ENCODE peak calls at places on chromosomes 5 and 9, in four cellular contexts. P is HepG2, F is GM12878, Q is K562. N is an unnamed sample.

GRCh38 chr9:98482248-98482647 is 226.5 kb downstream of the GABBR2 start:
- DNase-seq in F (no peak), P (no peak), Q (no peak), N (no peak)

GRCh38 chr5:179267071-179267670 is 78.1 kb downstream of the ADAMTS2 start:
- DNase-seq in F (no peak), Q (no peak), P (no peak), N (peak; percentile 13)

GRCh38 chr5:158979290-158979689 is 120.4 kb downstream of the EBF1 start:
- DNase-seq in F (no peak), Q (no peak), P (no peak), N (no peak)

GRCh38 chr9:86434039-86434726 is 80.0 kb upstream of the TUT7 start:
- DNase-seq in Q (no peak), P (peak; percentile 39), F (no peak), N (no peak)

GRCh38 chr5:143120460-143121134 is 282.9 kb downstream of the NR3C1 start:
- DNase-seq in F (no peak), Q (no peak), P (no peak), N (no peak)

GRCh38 chr9:101409079-101409477 is 10.4 kb downstream of the ZNF189 start:
- DNase-seq in Q (no peak), P (no peak), F (no peak), N (no peak)

GRCh38 chr5:88675159-88675757 is 207.7 kb downstream of the MEF2C start:
- DNase-seq in F (no peak), Q (no peak), P (no peak), N (no peak)

GRCh38 chr9:109064963-109065701 is 51.8 kb upstream of the CTNNAL1 start:
- DNase-seq in P (no peak), F (no peak), Q (no peak), N (no peak)

GRCh38 chr5:132190161-132190817 is 37.4 kb downstream of the P4HA2 start:
- DNase-seq in P (peak; percentile 76), Q (peak; percentile 71), F (no peak), N (no peak)

GRCh38 chr9:28234899-28235277 is 661.6 kb upstream of the C9orf72 start:
- DNase-seq in Q (no peak), F (no peak), P (no peak), N (no peak)

GRCh38 chr5:72066658-72067057 is 40.6 kb upstream of the MAP1B start:
- DNase-seq in Q (no peak), F (no peak), P (no peak), N (no peak)

GRCh38 chr5:6468104-6468503 is 19.4 kb downstream of the UBE2QL1 start:
- DNase-seq in Q (no peak), F (no peak), P (no peak), N (no peak)

GRCh38 chr9:1726993-1727759 is 288.0 kb upstream of the SMARCA2 start:
- DNase-seq in P (no peak), Q (no peak), F (no peak), N (peak; percentile 22)

GRCh38 chr5:40223884-40224402 is 455.8 kb upstream of the PTGER4 start:
- DNase-seq in P (no peak), Q (no peak), F (peak; percentile 85), N (no peak)

GRCh38 chr9:113511856-113512761 is 48.6 kb downstream of the RGS3 start:
- DNase-seq in F (peak; percentile 81), P (no peak), Q (no peak), N (no peak)

GRCh38 chr5:78518365-78519197 is 130.0 kb downstream of the LHFPL2 start:
- DNase-seq in F (no peak), P (peak; percentile 97), Q (no peak), N (no peak)

GRCh38 chr9:15361737-15362136 is 54.7 kb upstream of the TTC39B start:
- DNase-seq in P (no peak), Q (no peak), F (no peak), N (no peak)

GRCh38 chr9:15353892-15354291 is 46.9 kb upstream of the TTC39B start:
- DNase-seq in P (no peak), Q (no peak), F (no peak), N (no peak)

GRCh38 chr9:15354713-15355112 is 47.7 kb upstream of the TTC39B start:
- DNase-seq in Q (no peak), F (no peak), P (peak; percentile 67), N (no peak)

GRCh38 chr9:15355669-15356068 is 48.7 kb upstream of the TTC39B start:
- DNase-seq in Q (no peak), P (no peak), F (no peak), N (no peak)

GRCh38 chr9:15357050-15357653 is 50.1 kb upstream of the TTC39B start:
- DNase-seq in P (peak; percentile 60), Q (no peak), F (no peak), N (peak; percentile 58)
- TF ChIP-seq CREB1 in P (no peak), Q (no peak), F (no peak), N (no peak)

GRCh38 chr9:131610231-131610761 is 65.0 kb downstream of the PRRT1B start:
- DNase-seq in Q (no peak), P (no peak), F (no peak), N (no peak)
- TF ChIP-seq SP1 in Q (no peak), P (no peak), F (no peak), N (no peak)

GRCh38 chr5:90626493-90626892 is 67.9 kb downstream of the ADGRV1 start:
- DNase-seq in Q (no peak), P (no peak), F (no peak), N (no peak)
- TF ChIP-seq CREM in Q (no peak), P (no peak), F (no peak), N (no peak)

DNA sequence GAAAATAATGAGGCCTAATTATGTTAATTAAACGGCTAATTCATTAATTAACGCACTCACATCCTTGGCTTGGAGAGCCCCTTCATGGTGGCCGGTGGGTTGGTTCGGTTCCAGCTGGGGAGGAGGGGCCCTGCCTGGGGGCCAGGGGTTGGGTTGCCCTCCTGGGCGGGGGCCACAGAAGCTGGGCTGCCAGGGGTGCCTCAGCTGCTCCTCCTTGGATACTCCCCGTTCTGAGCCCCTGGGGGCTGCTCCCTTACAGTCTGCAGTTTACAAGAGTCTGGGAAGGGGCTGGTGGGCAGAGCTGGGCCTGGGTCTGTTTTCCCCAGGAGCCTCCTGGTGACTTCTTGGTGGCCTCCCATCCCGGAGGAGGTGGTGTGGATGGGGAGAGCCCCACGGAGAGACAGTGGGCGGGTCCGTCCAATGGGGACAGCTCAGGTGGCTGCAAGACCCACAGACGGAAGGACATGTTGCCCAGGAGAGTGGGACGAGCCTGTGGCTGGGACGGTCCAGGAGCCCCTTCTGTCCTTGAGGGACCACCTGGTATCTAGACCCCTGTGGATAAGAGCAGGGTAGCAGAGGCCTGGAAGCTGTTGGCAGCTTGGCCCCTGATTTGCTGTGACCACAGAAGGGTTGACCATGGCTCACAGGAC is 277.5 kb downstream of the PBX3 start:
- DNase-seq in P (no peak), Q (no peak), F (no peak), N (no peak)
- TF ChIP-seq CREB1 in P (no peak), Q (no peak), F (no peak), N (no peak)

GRCh38 chr5:139374909-139375308 is 8.2 kb downstream of the SLC23A1 start:
- DNase-seq in P (no peak), Q (no peak), F (no peak), N (no peak)
- TF ChIP-seq SP1 in P (no peak), Q (no peak), F (no peak), N (no peak)

GRCh38 chr5:50667653-50668403 is 1.4 kb downstream of the PARP8 start:
- DNase-seq in P (no peak), Q (no peak), F (peak; percentile 55), N (peak; percentile 79)
- TF ChIP-seq CREM in P (no peak), Q (no peak), F (no peak), N (no peak)

DNA sequence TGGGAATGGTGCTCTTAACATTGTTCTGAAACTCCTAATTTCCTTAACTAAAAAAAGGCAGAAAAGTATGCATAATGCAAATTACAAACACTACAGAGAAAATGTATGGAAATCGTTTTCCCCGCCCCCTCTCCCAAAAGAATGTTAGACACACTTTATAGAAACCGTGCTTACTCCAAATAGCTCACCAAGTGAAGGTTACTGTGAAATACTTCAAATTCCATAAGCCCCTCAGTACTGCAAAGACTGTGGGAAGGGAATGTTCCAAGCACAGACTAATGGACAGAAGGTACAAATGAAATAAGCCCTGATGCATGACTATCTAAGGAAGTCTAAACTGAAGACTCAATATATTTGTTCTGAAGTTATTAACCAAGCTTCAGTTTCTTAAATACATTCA is 12.5 kb downstream of the MAPKAP1 start:
- DNase-seq in Q (no peak), F (no peak), P (peak; percentile 74), N (no peak)
- TF ChIP-seq CREB1 in Q (no peak), F (no peak), P (no peak), N (no peak)

GRCh38 chr9:126000256-126000655 is 253.1 kb downstream of the PBX3 start:
- DNase-seq in F (no peak), P (no peak), Q (no peak), N (no peak)
- TF ChIP-seq SP1 in F (no peak), P (no peak), Q (no peak), N (no peak)

DNA sequence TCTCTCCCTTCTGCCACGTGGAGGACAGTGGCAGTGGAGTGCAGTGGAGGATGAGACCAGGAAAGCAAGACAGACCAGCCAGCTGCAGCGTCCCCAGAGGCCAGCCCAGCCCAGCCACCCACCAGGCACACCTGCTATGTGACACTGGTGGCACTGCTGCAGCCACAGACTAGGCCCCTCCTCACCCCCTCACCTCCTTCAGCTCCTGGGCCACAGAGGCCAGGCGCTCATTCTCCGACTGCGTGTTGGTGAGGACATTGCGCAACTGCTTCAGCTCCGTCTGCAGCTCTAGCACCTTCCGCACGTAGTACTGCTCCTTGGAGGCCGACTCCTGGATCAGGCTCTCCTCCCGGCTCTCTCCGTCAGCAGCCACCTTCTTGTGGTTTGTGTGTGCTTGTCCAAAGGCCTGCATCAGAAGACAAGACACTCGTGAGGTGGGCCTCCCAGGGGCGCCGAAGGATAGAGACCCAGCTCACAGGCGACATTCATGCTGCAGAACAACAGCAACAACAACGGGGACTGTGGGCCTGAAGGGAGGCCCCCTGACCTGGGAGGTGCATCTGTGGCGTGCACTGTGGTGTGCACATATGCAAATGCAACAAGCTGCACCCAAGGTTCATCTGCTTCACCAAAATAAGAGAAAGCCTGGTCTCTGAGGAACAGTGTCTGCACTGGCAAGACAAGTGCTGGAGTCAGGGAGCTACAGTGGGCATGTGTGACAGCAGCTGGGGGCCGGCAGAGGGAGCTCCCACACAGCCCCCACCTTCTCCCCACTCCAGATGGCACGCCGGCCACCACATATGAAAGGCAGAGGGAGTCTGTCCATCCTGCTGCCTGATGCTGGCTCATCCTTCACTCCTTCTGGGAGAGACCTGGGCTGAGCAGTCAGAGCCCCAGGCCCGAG is 35.5 kb downstream of the BICD2 start:
- DNase-seq in Q (peak; percentile 46), F (no peak), P (peak; percentile 16), N (no peak)
- TF ChIP-seq CREM in Q (no peak), F (peak; percentile 16), P (no peak), N (no peak)

N was measured in WTC11.